ENCODE peak calls at places on chromosome 15, in five cellular contexts. I is spleen, Z is astrocyte, X is mesendoderm, P is ovary. B is an unnamed sample.

GRCh38 chr15:52076889-52077781 is 35.4 kb downstream of the BCL2L10 start:
- DNase-seq in I (no peak), Z (peak; percentile 69), X (peak; percentile 13), P (no peak), B (no peak)

GRCh38 chr15:65082303-65082958 is 5.9 kb downstream of the KBTBD13 start:
- DNase-seq in I (no peak), Z (no peak), X (peak; percentile 65), P (no peak), B (no peak)

GRCh38 chr15:65939901-65940617 is 70.8 kb downstream of the RAB11A start:
- DNase-seq in I (no peak), Z (peak; percentile 95), X (no peak), P (no peak), B (no peak)

GRCh38 chr15:69099976-69100375 is 60.5 kb upstream of the GLCE start:
- DNase-seq in I (no peak), Z (no peak), X (no peak), P (no peak), B (no peak)

GRCh38 chr15:34206016-34206415 is 3.9 kb downstream of the KATNBL1 start:
- DNase-seq in I (no peak), Z (peak; percentile 64), X (no peak), P (no peak), B (no peak)

GRCh38 chr15:88048237-88048636 is 208.3 kb downstream of the NTRK3 start:
- DNase-seq in I (no peak), Z (no peak), X (peak; percentile 36), P (no peak), B (no peak)

GRCh38 chr15:57789225-57789624 is 82.7 kb downstream of the POLR2M start:
- DNase-seq in I (no peak), Z (no peak), X (no peak), P (no peak), B (no peak)

GRCh38 chr15:44726568-44727461 is 9.5 kb upstream of the TRIM69 start:
- DNase-seq in I (no peak), Z (peak; percentile 91), X (peak; percentile 89), P (no peak), B (peak; percentile 81)

GRCh38 chr15:31472636-31473383 is 146.2 kb downstream of the KLF13 start:
- DNase-seq in I (peak; percentile 88), Z (peak; percentile 32), X (no peak), P (peak; percentile 62), B (peak; percentile 62)

GRCh38 chr15:75661041-75661778 is 13.5 kb downstream of the SNX33 start:
- DNase-seq in I (peak; percentile 85), Z (peak; percentile 91), X (peak; percentile 86), P (peak; percentile 93), B (no peak)

GRCh38 chr15:71632571-71633195 is 177.7 kb upstream of the NR2E3 start:
- DNase-seq in I (no peak), Z (no peak), X (no peak), P (no peak), B (no peak)

GRCh38 chr15:45386974-45387373 is 8.6 kb upstream of the GATM start:
- DNase-seq in I (no peak), Z (no peak), X (no peak), P (no peak), B (no peak)

GRCh38 chr15:101275018-101275417 is 2.3 kb downstream of the SELENOS start:
- DNase-seq in I (no peak), Z (no peak), X (no peak), P (no peak), B (no peak)
- H3K4me3 ChIP-seq in I (no peak overlapping the region), Z (no peak overlapping the region), X (no peak overlapping the region), P (no peak overlapping the region), B (no peak overlapping the region)

GRCh38 chr15:76942331-76942730 is 10.8 kb downstream of the RCN2 start:
- DNase-seq in I (no peak), Z (no peak), X (no peak), P (no peak), B (no peak)

GRCh38 chr15:76951161-76951714 is 19.7 kb downstream of the RCN2 start:
- DNase-seq in I (no peak), Z (no peak), X (no peak), P (no peak), B (no peak)

GRCh38 chr15:76945494-76945893 is 13.9 kb downstream of the RCN2 start:
- DNase-seq in I (no peak), Z (peak; percentile 41), X (no peak), P (no peak), B (no peak)

DNA sequence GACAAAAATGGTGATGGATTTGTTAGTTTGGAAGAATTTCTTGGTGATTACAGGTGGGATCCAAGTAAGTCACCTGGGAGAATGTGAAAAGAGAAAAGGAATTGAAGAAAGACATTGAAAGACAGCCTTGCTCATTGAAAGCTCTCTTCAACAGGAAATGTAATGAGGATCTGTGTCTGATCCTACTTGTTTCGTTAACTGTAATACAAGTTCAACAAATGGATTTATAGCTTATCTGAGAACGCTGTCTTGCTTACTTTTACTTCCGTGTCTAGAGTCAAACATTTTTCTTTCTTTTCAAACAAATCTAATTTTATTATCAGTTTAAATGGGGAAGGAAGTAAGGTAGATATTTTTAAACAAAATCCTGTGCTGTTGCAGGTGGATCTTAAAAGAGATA is 15.9 kb downstream of the RCN2 start:
- DNase-seq in I (no peak), Z (no peak), X (no peak), P (no peak), B (no peak)
- H3K4me3 ChIP-seq in I (no peak overlapping the region), Z (no peak overlapping the region), X (no peak overlapping the region), P (no peak overlapping the region), B (no peak overlapping the region)

GRCh38 chr15:48893311-48893710 is 15.4 kb downstream of the EID1 start:
- DNase-seq in I (no peak), Z (no peak), X (no peak), P (no peak), B (no peak)

GRCh38 chr15:48898083-48898482 is 20.1 kb downstream of the EID1 start:
- DNase-seq in I (no peak), Z (no peak), X (no peak), P (no peak), B (no peak)

GRCh38 chr15:48899793-48900192 is 21.9 kb downstream of the EID1 start:
- DNase-seq in I (no peak), Z (no peak), X (no peak), P (no peak), B (no peak)

GRCh38 chr15:48896775-48897143 is 18.8 kb downstream of the EID1 start:
- DNase-seq in I (no peak), Z (no peak), X (no peak), P (no peak), B (no peak)

DNA sequence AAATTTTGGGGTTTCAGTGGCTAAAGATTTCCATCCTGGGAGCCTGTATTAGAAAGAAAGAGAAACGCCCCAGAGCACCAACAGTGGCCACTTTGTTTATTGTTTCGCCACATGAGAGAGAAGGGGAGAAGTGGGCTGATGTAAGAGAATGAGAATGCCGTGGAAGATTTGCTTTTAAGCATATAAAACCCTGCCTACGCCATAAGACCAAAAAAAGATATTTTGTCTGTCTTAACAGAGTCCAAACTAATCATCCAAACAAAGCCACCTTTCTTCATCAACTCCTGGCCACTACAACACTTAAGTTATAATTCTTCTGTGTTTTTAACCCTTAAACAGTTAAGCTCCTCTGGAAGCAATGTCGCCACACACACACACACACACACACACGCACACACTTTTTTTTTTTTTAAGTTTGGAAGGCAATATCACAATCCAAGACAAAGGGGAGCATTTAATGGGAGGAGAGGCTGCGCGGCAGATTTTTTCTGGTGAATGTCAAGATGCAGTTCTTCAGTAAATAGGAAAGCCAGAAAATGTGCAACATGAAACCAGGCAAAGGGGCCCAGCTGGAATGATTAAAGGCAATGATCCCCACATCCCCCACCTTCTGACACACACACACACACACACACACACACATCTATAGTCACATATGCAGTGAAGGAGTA is 19.3 kb downstream of the EID1 start:
- DNase-seq in I (no peak), Z (peak; percentile 69), X (peak; percentile 57), P (no peak), B (no peak)
- H3K4me3 ChIP-seq in I (no peak overlapping the region), Z (peak overlapping the region; percentile 48), X (no peak overlapping the region), P (no peak overlapping the region), B (no peak overlapping the region)

GRCh38 chr15:100900895-100901169 is 18.3 kb upstream of the LRRK1 start:
- DNase-seq in I (no peak), Z (no peak), X (no peak), P (no peak), B (no peak)

GRCh38 chr15:100901296-100901695 is 17.9 kb upstream of the LRRK1 start:
- DNase-seq in I (no peak), Z (no peak), X (no peak), P (no peak), B (no peak)

GRCh38 chr15:100903191-100903590 is 16.0 kb upstream of the LRRK1 start:
- DNase-seq in I (no peak), Z (no peak), X (no peak), P (no peak), B (no peak)

GRCh38 chr15:100902436-100903190 is 16.5 kb upstream of the LRRK1 start:
- DNase-seq in I (peak; percentile 90), Z (peak; percentile 66), X (no peak), P (peak; percentile 95), B (no peak)

GRCh38 chr15:100901702-100902435 is 17.3 kb upstream of the LRRK1 start:
- DNase-seq in I (no peak), Z (no peak), X (no peak), P (peak; percentile 62), B (no peak)
- H3K4me3 ChIP-seq in I (no peak overlapping the region), Z (no peak overlapping the region), X (no peak overlapping the region), P (peak overlapping the region; percentile 28), B (no peak overlapping the region)